ENCODE peak calls at places on chromosomes 6 and 20, in eight cellular contexts. X is NT2/D1, K is HCT116, O is cardiac muscle cell, I is right atrium auricular region, N is neural progenitor cell, S is heart right ventricle, R is SK-N-MC. L is an unnamed sample. For H3K36me3, the result is how much of the 10 kb centered on the place peaks cover.

GRCh38 chr6:74574794-74575193 is 631.1 kb downstream of the COL12A1 start:
- DNase-seq in X (peak), K (peak), O (peak), I (no peak), N (peak), S (no peak), R (peak), L (peak)

GRCh38 chr6:170369439-170369838 is 62.9 kb downstream of the FAM120B start:
- DNase-seq in X (no peak), K (no peak), O (no peak), I (no peak), N (no peak), S (no peak), R (no peak), L (no peak)

GRCh38 chr6:45991189-45991588 is 24.5 kb downstream of the CLIC5 start:
- DNase-seq in X (no peak), K (no peak), O (peak), I (no peak), N (peak), S (no peak), R (no peak), L (no peak)

GRCh38 chr6:145623231-145623630 is 112.1 kb downstream of the EPM2A start:
- DNase-seq in X (no peak), K (no peak), O (no peak), I (no peak), N (no peak), S (no peak), R (no peak), L (no peak)

GRCh38 chr20:23145281-23145700 is 59.2 kb upstream of the CD93 start:
- DNase-seq in X (no peak), K (no peak), O (peak), I (no peak), N (no peak), S (no peak), R (no peak), L (peak)

GRCh38 chr6:161038229-161039003 is 46.8 kb downstream of the MAP3K4 start:
- DNase-seq in X (no peak), K (peak), O (peak), I (no peak), N (no peak), S (peak), R (no peak), L (peak)

GRCh38 chr6:106254636-106255035 is 70.9 kb downstream of the ATG5 start:
- DNase-seq in X (no peak), K (no peak), O (peak), I (no peak), N (no peak), S (no peak), R (no peak), L (peak)

GRCh38 chr6:11596640-11597237 is 59.2 kb downstream of the TMEM170B start:
- DNase-seq in X (no peak), K (no peak), O (no peak), I (peak), N (no peak), S (no peak), R (no peak), L (no peak)

GRCh38 chr6:152863618-152864326 is 113.2 kb downstream of the VIP start:
- DNase-seq in X (peak), K (peak), O (peak), I (no peak), N (peak), S (peak), R (peak), L (peak)

DNA sequence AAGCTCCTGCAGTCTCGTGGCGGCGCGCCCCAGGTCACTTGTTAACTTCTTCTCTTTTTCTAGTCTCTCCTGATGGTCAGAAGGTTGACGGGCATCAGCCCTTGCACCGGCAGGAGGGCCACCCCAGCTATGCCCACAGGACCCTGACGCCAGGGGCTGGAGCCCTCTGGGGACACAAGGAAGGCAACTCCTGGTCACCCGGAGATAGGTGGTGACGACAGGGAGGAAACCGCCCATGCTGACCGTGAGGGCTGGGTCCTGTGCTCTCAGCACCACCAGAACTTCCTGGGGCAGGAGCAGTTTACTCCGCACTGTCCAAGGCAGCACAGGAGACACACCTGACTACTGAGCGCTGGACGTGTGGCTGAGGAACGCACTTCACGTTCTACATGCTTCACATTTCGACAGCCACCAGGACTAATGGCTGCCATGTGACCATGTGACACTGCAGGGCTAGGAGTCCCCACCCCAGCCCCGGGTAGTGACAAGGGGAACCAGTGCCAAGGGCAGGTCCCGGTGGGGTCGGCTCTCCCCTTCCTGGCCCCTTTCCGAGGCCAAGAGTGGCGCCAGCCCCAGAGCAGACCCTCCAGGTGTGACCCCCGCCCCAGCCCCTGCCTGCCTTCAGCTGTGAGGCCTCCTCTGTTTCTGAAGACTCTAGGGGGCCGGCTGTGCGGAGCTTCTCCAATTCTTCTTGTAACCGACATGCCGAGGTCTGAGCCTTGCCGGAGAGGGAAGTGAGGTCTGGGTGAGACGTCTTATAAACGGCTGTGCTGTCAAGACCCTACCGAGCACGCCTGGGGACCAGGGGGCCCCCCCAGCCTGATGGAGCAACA is 45.2 kb downstream of the DSTN start:
- DNase-seq in X (no peak), K (no peak), O (no peak), I (peak), N (no peak), S (no peak), R (no peak), L (no peak)
- H3K36me3 ChIP-seq in X (half or more), K (under half), O (under half), I (half or more), N (under half), S (under half), R (under half), L (half or more)

DNA sequence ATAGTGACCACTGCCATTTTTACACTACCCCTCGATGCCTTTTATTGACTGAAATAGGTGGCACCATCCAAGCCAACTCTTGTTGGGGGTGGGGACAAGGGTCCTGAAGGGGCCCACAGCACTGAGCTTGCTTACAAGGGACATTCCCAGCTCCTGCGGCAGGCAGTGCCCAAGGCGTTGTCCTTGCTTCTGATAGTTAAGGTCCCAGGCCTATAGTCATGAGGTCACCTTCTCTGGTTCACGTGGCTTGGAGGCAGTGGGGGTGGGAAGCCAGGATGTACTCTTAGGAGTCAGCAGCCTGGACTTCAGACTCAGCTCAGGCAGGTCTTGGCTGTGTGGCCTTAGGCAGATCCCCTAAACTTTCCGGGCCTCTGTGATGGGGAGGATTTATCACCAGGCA is 48.6 kb downstream of the TOX2 start:
- DNase-seq in X (no peak), K (no peak), O (no peak), I (no peak), N (no peak), S (no peak), R (no peak), L (peak)
- H3K36me3 ChIP-seq in X (under half), K (under half), O (under half), I (under half), N (under half), S (under half), R (under half), L (under half)

GRCh38 chr6:112117554-112117953 is 30.2 kb downstream of the FAM229B start:
- DNase-seq in X (no peak), K (no peak), O (peak), I (no peak), N (no peak), S (no peak), R (no peak), L (peak)
- H3K36me3 ChIP-seq in X (under half), K (under half), O (half or more), I (half or more), N (under half), S (half or more), R (under half), L (half or more)

GRCh38 chr6:44065443-44066115 is 61.7 kb downstream of the MRPL14 start:
- DNase-seq in X (no peak), K (no peak), O (no peak), I (no peak), N (no peak), S (no peak), R (no peak), L (no peak)
- H3K36me3 ChIP-seq in X (under half), K (under half), O (under half), I (under half), N (under half), S (under half), R (under half), L (under half)

DNA sequence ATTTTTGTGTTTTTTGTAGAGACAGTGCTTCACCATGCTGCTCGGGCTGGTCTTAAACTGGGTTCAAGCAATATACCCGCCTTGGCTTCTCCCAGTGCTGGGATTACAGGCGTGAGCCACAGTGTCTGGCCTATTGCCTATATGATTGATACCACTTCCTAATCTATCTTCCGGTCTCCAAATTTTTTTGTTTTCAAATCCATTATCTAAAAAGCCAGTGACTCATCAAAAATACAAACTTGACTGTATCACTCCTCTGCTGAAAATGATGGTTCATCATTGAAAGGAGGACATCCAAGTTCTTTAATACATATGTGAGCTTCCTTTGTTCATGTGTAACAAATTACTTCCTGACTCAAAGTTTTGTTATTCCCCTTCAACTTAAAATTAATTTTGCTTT is 35.5 kb downstream of the FAM8A1 start:
- DNase-seq in X (no peak), K (no peak), O (no peak), I (no peak), N (no peak), S (no peak), R (no peak), L (no peak)
- H3K36me3 ChIP-seq in X (half or more), K (half or more), O (under half), I (under half), N (under half), S (half or more), R (half or more), L (under half)

GRCh38 chr6:79431469-79431868 is 105.8 kb downstream of the LCA5 start:
- DNase-seq in X (no peak), K (no peak), O (no peak), I (no peak), N (peak), S (no peak), R (no peak), L (no peak)
- H3K36me3 ChIP-seq in X (under half), K (under half), O (under half), I (under half), N (under half), S (under half), R (under half), L (under half)

GRCh38 chr6:107911711-107912110 is 46.3 kb downstream of the SEC63 start:
- DNase-seq in X (no peak), K (no peak), O (no peak), I (no peak), N (no peak), S (no peak), R (no peak), L (no peak)
- H3K36me3 ChIP-seq in X (half or more), K (under half), O (half or more), I (half or more), N (half or more), S (half or more), R (half or more), L (under half)